ENCODE peak calls at places on chromosomes 11 and 22, in six cellular contexts. One of them, this sample, is unnamed.

GRCh38 chr22:48340727-48341709 is 1486.7 kb downstream of the BRD1 start:
- DNase-seq in IMR-90: no peak
- DNase-seq in suprapubic skin: peak; percentile 51
- DNase-seq in cardiac muscle cell: no peak
- DNase-seq in CD8-positive, alpha-beta T cell: no peak
- DNase-seq in HFFc6: no peak
- DNase-seq in this sample: no peak

GRCh38 chr11:69962152-69962551 is 116.0 kb upstream of the ANO1 start:
- DNase-seq in IMR-90: peak; percentile 42
- DNase-seq in suprapubic skin: no peak
- DNase-seq in cardiac muscle cell: peak; percentile 32
- DNase-seq in CD8-positive, alpha-beta T cell: no peak
- DNase-seq in HFFc6: no peak
- DNase-seq in this sample: no peak

GRCh38 chr22:38937036-38937435 is 20.4 kb upstream of the APOBEC3A start:
- DNase-seq in IMR-90: no peak
- DNase-seq in suprapubic skin: no peak
- DNase-seq in cardiac muscle cell: no peak
- DNase-seq in CD8-positive, alpha-beta T cell: no peak
- DNase-seq in HFFc6: no peak
- DNase-seq in this sample: no peak

GRCh38 chr11:102986815-102987214 is 31.3 kb upstream of the MMP13 start:
- DNase-seq in IMR-90: peak; percentile 88
- DNase-seq in suprapubic skin: no peak
- DNase-seq in cardiac muscle cell: no peak
- DNase-seq in CD8-positive, alpha-beta T cell: no peak
- DNase-seq in HFFc6: peak; percentile 57
- DNase-seq in this sample: no peak

GRCh38 chr11:14384338-14384737 is 25.4 kb upstream of the RRAS2 start:
- DNase-seq in IMR-90: peak; percentile 81
- DNase-seq in suprapubic skin: no peak
- DNase-seq in cardiac muscle cell: peak; percentile 84
- DNase-seq in CD8-positive, alpha-beta T cell: no peak
- DNase-seq in HFFc6: peak; percentile 41
- DNase-seq in this sample: no peak

GRCh38 chr22:37932401-37932800 is 21.0 kb downstream of the C22orf23 start:
- DNase-seq in IMR-90: no peak
- DNase-seq in suprapubic skin: no peak
- DNase-seq in cardiac muscle cell: no peak
- DNase-seq in CD8-positive, alpha-beta T cell: no peak
- DNase-seq in HFFc6: no peak
- DNase-seq in this sample: no peak

GRCh38 chr11:12876340-12876739 is 132.8 kb upstream of the RASSF10 start:
- DNase-seq in IMR-90: no peak
- DNase-seq in suprapubic skin: no peak
- DNase-seq in cardiac muscle cell: peak; percentile 41
- DNase-seq in CD8-positive, alpha-beta T cell: no peak
- DNase-seq in HFFc6: no peak
- DNase-seq in this sample: no peak

GRCh38 chr11:46617451-46618314 is at the start of gene ATG13:
- DNase-seq in IMR-90: peak; percentile 67
- DNase-seq in suprapubic skin: peak; percentile 90
- DNase-seq in cardiac muscle cell: peak; percentile 85
- DNase-seq in CD8-positive, alpha-beta T cell: peak; percentile 86
- DNase-seq in HFFc6: peak; percentile 64
- DNase-seq in this sample: peak; percentile 61

GRCh38 chr11:121762820-121763219 is 310.1 kb upstream of the SORL1-AS1 start:
- DNase-seq in IMR-90: peak; percentile 52
- DNase-seq in suprapubic skin: peak; percentile 58
- DNase-seq in cardiac muscle cell: peak; percentile 68
- DNase-seq in CD8-positive, alpha-beta T cell: no peak
- DNase-seq in HFFc6: no peak
- DNase-seq in this sample: no peak

GRCh38 chr11:68036717-68037239 is 2.0 kb upstream of the TCIRG1 start:
- DNase-seq in IMR-90: no peak
- DNase-seq in suprapubic skin: no peak
- DNase-seq in cardiac muscle cell: no peak
- DNase-seq in CD8-positive, alpha-beta T cell: peak; percentile 26
- DNase-seq in HFFc6: no peak
- DNase-seq in this sample: no peak

GRCh38 chr22:28939394-28939793 is 56.0 kb downstream of the ZNRF3 start:
- DNase-seq in IMR-90: no peak
- DNase-seq in suprapubic skin: no peak
- DNase-seq in cardiac muscle cell: no peak
- DNase-seq in CD8-positive, alpha-beta T cell: no peak
- DNase-seq in HFFc6: no peak
- DNase-seq in this sample: no peak

GRCh38 chr11:68146704-68147474 is 25.7 kb upstream of the CHKA start:
- DNase-seq in IMR-90: peak; percentile 50
- DNase-seq in suprapubic skin: no peak
- DNase-seq in cardiac muscle cell: peak; percentile 58
- DNase-seq in CD8-positive, alpha-beta T cell: no peak
- DNase-seq in HFFc6: no peak
- DNase-seq in this sample: no peak

GRCh38 chr11:24598636-24599035 is 101.8 kb downstream of the LUZP2 start:
- DNase-seq in IMR-90: no peak
- DNase-seq in suprapubic skin: no peak
- DNase-seq in cardiac muscle cell: peak; percentile 29
- DNase-seq in CD8-positive, alpha-beta T cell: no peak
- DNase-seq in HFFc6: no peak
- DNase-seq in this sample: no peak

GRCh38 chr11:72220696-72221363 is 3.7 kb upstream of the INPPL1 start:
- DNase-seq in IMR-90: no peak
- DNase-seq in suprapubic skin: no peak
- DNase-seq in cardiac muscle cell: no peak
- DNase-seq in CD8-positive, alpha-beta T cell: no peak
- DNase-seq in HFFc6: no peak
- DNase-seq in this sample: no peak

GRCh38 chr11:106621479-106621878 is 396.8 kb downstream of the GUCY1A2 start:
- DNase-seq in IMR-90: no peak
- DNase-seq in suprapubic skin: no peak
- DNase-seq in cardiac muscle cell: no peak
- DNase-seq in CD8-positive, alpha-beta T cell: no peak
- DNase-seq in HFFc6: no peak
- DNase-seq in this sample: no peak

GRCh38 chr11:111299111-111300026 is 1.0 kb downstream of the POU2AF3 start:
- DNase-seq in IMR-90: peak; percentile 23
- DNase-seq in suprapubic skin: peak; percentile 72
- DNase-seq in cardiac muscle cell: peak; percentile 48
- DNase-seq in CD8-positive, alpha-beta T cell: no peak
- DNase-seq in HFFc6: peak; percentile 7
- DNase-seq in this sample: peak; percentile 71

GRCh38 chr11:104198576-104198975 is 34.6 kb upstream of the PDGFD start:
- DNase-seq in IMR-90: no peak
- DNase-seq in suprapubic skin: no peak
- DNase-seq in cardiac muscle cell: peak; percentile 52
- DNase-seq in CD8-positive, alpha-beta T cell: no peak
- DNase-seq in HFFc6: no peak
- DNase-seq in this sample: no peak

GRCh38 chr11:132504501-132505041 is 1027.7 kb downstream of the OPCML start:
- DNase-seq in IMR-90: no peak
- DNase-seq in suprapubic skin: no peak
- DNase-seq in cardiac muscle cell: no peak
- DNase-seq in CD8-positive, alpha-beta T cell: no peak
- DNase-seq in HFFc6: no peak
- DNase-seq in this sample: no peak

GRCh38 chr22:39565414-39565944 is 5.1 kb upstream of the CACNA1I start:
- DNase-seq in IMR-90: no peak
- DNase-seq in suprapubic skin: no peak
- DNase-seq in cardiac muscle cell: no peak
- DNase-seq in CD8-positive, alpha-beta T cell: no peak
- DNase-seq in HFFc6: no peak
- DNase-seq in this sample: no peak

GRCh38 chr22:20951151-20951931 is 15.7 kb upstream of the AIFM3 start:
- DNase-seq in IMR-90: no peak
- DNase-seq in suprapubic skin: no peak
- DNase-seq in cardiac muscle cell: no peak
- DNase-seq in CD8-positive, alpha-beta T cell: no peak
- DNase-seq in HFFc6: no peak
- DNase-seq in this sample: no peak

GRCh38 chr22:30129636-30130035 is 49.4 kb downstream of the HORMAD2 start:
- DNase-seq in IMR-90: no peak
- DNase-seq in suprapubic skin: no peak
- DNase-seq in cardiac muscle cell: no peak
- DNase-seq in CD8-positive, alpha-beta T cell: no peak
- DNase-seq in HFFc6: no peak
- DNase-seq in this sample: no peak

GRCh38 chr11:44564198-44564597 is 1.3 kb upstream of the CD82 start:
- DNase-seq in IMR-90: peak; percentile 28
- DNase-seq in suprapubic skin: no peak
- DNase-seq in cardiac muscle cell: no peak
- DNase-seq in CD8-positive, alpha-beta T cell: no peak
- DNase-seq in HFFc6: no peak
- DNase-seq in this sample: no peak

GRCh38 chr11:60563553-60564235 is 48.5 kb downstream of the MS4A13 start:
- DNase-seq in IMR-90: no peak
- DNase-seq in suprapubic skin: no peak
- DNase-seq in cardiac muscle cell: no peak
- DNase-seq in CD8-positive, alpha-beta T cell: no peak
- DNase-seq in HFFc6: no peak
- DNase-seq in this sample: no peak
- TF ChIP-seq CTCF in IMR-90: no peak
- TF ChIP-seq CTCF in suprapubic skin: no peak
- TF ChIP-seq CTCF in cardiac muscle cell: no peak
- TF ChIP-seq CTCF in CD8-positive, alpha-beta T cell: no peak
- TF ChIP-seq CTCF in HFFc6: no peak
- TF ChIP-seq CTCF in this sample: no peak

GRCh38 chr22:19730141-19730661 is 6.9 kb downstream of the GP1BB start:
- DNase-seq in IMR-90: no peak
- DNase-seq in suprapubic skin: no peak
- DNase-seq in cardiac muscle cell: no peak
- DNase-seq in CD8-positive, alpha-beta T cell: no peak
- DNase-seq in HFFc6: no peak
- DNase-seq in this sample: no peak
- TF ChIP-seq CTCF in IMR-90: no peak
- TF ChIP-seq CTCF in suprapubic skin: no peak
- TF ChIP-seq CTCF in cardiac muscle cell: no peak
- TF ChIP-seq CTCF in CD8-positive, alpha-beta T cell: no peak
- TF ChIP-seq CTCF in HFFc6: no peak
- TF ChIP-seq CTCF in this sample: no peak

DNA sequence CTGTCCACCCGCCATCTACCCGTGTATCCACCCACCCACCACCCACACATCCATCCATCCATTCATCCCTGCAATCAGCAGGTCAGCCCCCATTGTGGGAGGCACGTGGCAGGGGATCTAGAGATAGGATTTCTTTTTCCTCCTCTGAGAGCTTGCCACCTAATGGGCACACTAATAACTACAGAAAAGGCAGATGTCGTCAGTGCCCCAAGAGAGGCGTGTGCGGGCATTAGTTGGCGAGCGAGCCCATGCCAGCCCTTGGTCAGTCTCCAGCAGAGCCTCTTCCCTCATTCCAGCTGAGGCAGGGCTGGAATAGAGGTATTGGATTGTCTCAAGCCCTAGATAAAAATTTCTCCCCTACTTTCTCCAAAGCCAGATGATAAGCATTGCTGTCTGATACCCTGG is 9.7 kb downstream of the USP2 start:
- DNase-seq in IMR-90: no peak
- DNase-seq in suprapubic skin: no peak
- DNase-seq in cardiac muscle cell: no peak
- DNase-seq in CD8-positive, alpha-beta T cell: no peak
- DNase-seq in HFFc6: no peak
- DNase-seq in this sample: no peak
- TF ChIP-seq CTCF in IMR-90: peak; percentile 14
- TF ChIP-seq CTCF in suprapubic skin: no peak
- TF ChIP-seq CTCF in cardiac muscle cell: no peak
- TF ChIP-seq CTCF in CD8-positive, alpha-beta T cell: no peak
- TF ChIP-seq CTCF in HFFc6: peak; percentile 43
- TF ChIP-seq CTCF in this sample: no peak

DNA sequence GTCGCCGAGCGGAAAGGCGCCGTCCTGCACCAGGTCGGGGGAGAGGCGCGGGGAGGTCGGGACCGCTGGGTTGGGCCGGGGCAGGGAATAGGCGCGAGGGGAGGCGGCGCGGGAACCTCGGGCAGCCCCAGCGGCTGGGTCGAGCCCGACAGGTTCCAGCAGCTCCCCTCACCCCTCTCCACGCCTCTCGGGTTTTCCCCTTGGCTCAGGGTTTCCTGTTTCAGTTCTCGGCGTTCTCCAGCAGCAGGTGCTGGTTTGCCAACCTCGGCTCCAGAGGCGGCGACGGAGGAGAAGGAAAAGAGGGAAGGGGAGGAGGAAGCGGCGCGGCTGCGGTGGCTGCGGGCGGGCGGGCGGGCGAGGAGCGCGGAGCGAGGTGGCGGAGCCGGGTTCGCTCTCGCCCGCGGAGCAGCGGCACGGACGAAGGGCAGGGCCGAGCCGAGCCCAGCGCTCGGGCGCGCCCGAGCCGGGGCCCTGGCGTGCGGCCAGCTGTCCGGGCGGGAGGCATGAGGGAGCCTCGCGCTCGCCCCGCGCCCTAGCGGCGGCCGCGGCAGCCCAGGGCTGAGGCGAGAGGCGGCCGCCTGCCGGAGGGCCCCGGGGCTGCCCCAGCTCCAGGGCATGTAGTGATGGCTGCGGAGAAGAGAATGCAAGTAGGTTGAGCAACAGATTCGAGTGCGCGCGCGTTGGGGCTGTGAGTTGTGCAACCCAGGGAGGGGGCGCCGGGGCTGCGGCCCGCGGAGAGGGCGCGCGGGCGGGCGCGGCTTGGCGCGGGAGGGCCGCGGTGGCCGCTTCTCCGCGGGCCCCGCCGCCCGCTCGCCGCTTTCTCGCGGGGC is at the start of gene ZC3H12C:
- DNase-seq in IMR-90: peak; percentile 90
- DNase-seq in suprapubic skin: peak; percentile 92
- DNase-seq in cardiac muscle cell: peak; percentile 93
- DNase-seq in CD8-positive, alpha-beta T cell: no peak
- DNase-seq in HFFc6: peak; percentile 75
- DNase-seq in this sample: peak; percentile 67
- TF ChIP-seq CTCF in IMR-90: peak; percentile 81
- TF ChIP-seq CTCF in suprapubic skin: peak; percentile 67
- TF ChIP-seq CTCF in cardiac muscle cell: peak; percentile 36
- TF ChIP-seq CTCF in CD8-positive, alpha-beta T cell: no peak
- TF ChIP-seq CTCF in HFFc6: peak; percentile 56
- TF ChIP-seq CTCF in this sample: peak; percentile 66

GRCh38 chr22:43796567-43796966 is 15.5 kb downstream of the EFCAB6 start:
- DNase-seq in IMR-90: peak; percentile 81
- DNase-seq in suprapubic skin: no peak
- DNase-seq in cardiac muscle cell: peak; percentile 78
- DNase-seq in CD8-positive, alpha-beta T cell: no peak
- DNase-seq in HFFc6: peak; percentile 26
- DNase-seq in this sample: no peak
- TF ChIP-seq CTCF in IMR-90: peak; percentile 74
- TF ChIP-seq CTCF in suprapubic skin: no peak
- TF ChIP-seq CTCF in cardiac muscle cell: peak; percentile 66
- TF ChIP-seq CTCF in CD8-positive, alpha-beta T cell: no peak
- TF ChIP-seq CTCF in HFFc6: peak; percentile 52
- TF ChIP-seq CTCF in this sample: peak; percentile 57